ENCODE peak calls at places on chromosome 1, in four cellular contexts. One of them, this sample, is unnamed.

GRCh38 chr1:228979325-228979699 is 244.0 kb downstream of the RHOU start:
- DNase-seq in endothelial cell of umbilical vein: no peak
- DNase-seq in dorsolateral prefrontal cortex: no peak
- DNase-seq in lung: no peak
- DNase-seq in this sample: no peak

GRCh38 chr1:227666286-227666685 is 68.8 kb downstream of the JMJD4 start:
- DNase-seq in endothelial cell of umbilical vein: no peak
- DNase-seq in dorsolateral prefrontal cortex: no peak
- DNase-seq in lung: no peak
- DNase-seq in this sample: no peak

GRCh38 chr1:84944767-84945486 is 51.9 kb upstream of the LPAR3 start:
- DNase-seq in endothelial cell of umbilical vein: peak
- DNase-seq in dorsolateral prefrontal cortex: peak
- DNase-seq in lung: peak
- DNase-seq in this sample: peak

GRCh38 chr1:94117250-94117851 is 3.6 kb downstream of the ABCA4 start:
- DNase-seq in endothelial cell of umbilical vein: no peak
- DNase-seq in dorsolateral prefrontal cortex: no peak
- DNase-seq in lung: no peak
- DNase-seq in this sample: no peak

GRCh38 chr1:1088036-1088800 is 14.1 kb upstream of the RNF223 start:
- DNase-seq in endothelial cell of umbilical vein: no peak
- DNase-seq in dorsolateral prefrontal cortex: peak
- DNase-seq in lung: no peak
- DNase-seq in this sample: no peak

GRCh38 chr1:54247858-54248257 is 47.9 kb downstream of the MRPL37 start:
- DNase-seq in endothelial cell of umbilical vein: no peak
- DNase-seq in dorsolateral prefrontal cortex: no peak
- DNase-seq in lung: no peak
- DNase-seq in this sample: no peak

GRCh38 chr1:63611231-63611630 is 18.0 kb downstream of the PGM1 start:
- DNase-seq in endothelial cell of umbilical vein: no peak
- DNase-seq in dorsolateral prefrontal cortex: no peak
- DNase-seq in lung: no peak
- DNase-seq in this sample: no peak

GRCh38 chr1:20210736-20211405 is 24.6 kb upstream of the PLA2G2C start:
- DNase-seq in endothelial cell of umbilical vein: no peak
- DNase-seq in dorsolateral prefrontal cortex: no peak
- DNase-seq in lung: no peak
- DNase-seq in this sample: no peak

GRCh38 chr1:37765937-37766664 is 1.2 kb upstream of the EPHA10 start:
- DNase-seq in endothelial cell of umbilical vein: no peak
- DNase-seq in dorsolateral prefrontal cortex: peak
- DNase-seq in lung: no peak
- DNase-seq in this sample: no peak

GRCh38 chr1:7440154-7440553 is 330.9 kb upstream of the VAMP3 start:
- DNase-seq in endothelial cell of umbilical vein: no peak
- DNase-seq in dorsolateral prefrontal cortex: no peak
- DNase-seq in lung: no peak
- DNase-seq in this sample: no peak

GRCh38 chr1:109783436-109783835 is 19.7 kb upstream of the EPS8L3 start:
- DNase-seq in endothelial cell of umbilical vein: peak
- DNase-seq in dorsolateral prefrontal cortex: no peak
- DNase-seq in lung: no peak
- DNase-seq in this sample: no peak

GRCh38 chr1:23169727-23170335 is 1.2 kb upstream of the LUZP1 start:
- DNase-seq in endothelial cell of umbilical vein: peak
- DNase-seq in dorsolateral prefrontal cortex: peak
- DNase-seq in lung: peak
- DNase-seq in this sample: peak

GRCh38 chr1:193625255-193625654 is 438.8 kb upstream of the B3GALT2 start:
- DNase-seq in endothelial cell of umbilical vein: no peak
- DNase-seq in dorsolateral prefrontal cortex: no peak
- DNase-seq in lung: no peak
- DNase-seq in this sample: no peak

GRCh38 chr1:169163059-169163458 is 56.6 kb downstream of the ATP1B1 start:
- DNase-seq in endothelial cell of umbilical vein: no peak
- DNase-seq in dorsolateral prefrontal cortex: no peak
- DNase-seq in lung: no peak
- DNase-seq in this sample: no peak

GRCh38 chr1:201466492-201466891 is 2.5 kb downstream of the PHLDA3 start:
- DNase-seq in endothelial cell of umbilical vein: no peak
- DNase-seq in dorsolateral prefrontal cortex: no peak
- DNase-seq in lung: no peak
- DNase-seq in this sample: no peak

GRCh38 chr1:47219590-47220220 is 12.3 kb downstream of the TAL1 start:
- DNase-seq in endothelial cell of umbilical vein: no peak
- DNase-seq in dorsolateral prefrontal cortex: no peak
- DNase-seq in lung: no peak
- DNase-seq in this sample: no peak

GRCh38 chr1:89821322-89822108 is 683 bp downstream of the LRRC8D start:
- DNase-seq in endothelial cell of umbilical vein: peak
- DNase-seq in dorsolateral prefrontal cortex: peak
- DNase-seq in lung: peak
- DNase-seq in this sample: no peak

GRCh38 chr1:145859491-145860159 is 744 bp upstream of the PIAS3 start:
- DNase-seq in endothelial cell of umbilical vein: peak
- DNase-seq in dorsolateral prefrontal cortex: peak
- DNase-seq in lung: peak
- DNase-seq in this sample: no peak

GRCh38 chr1:48036693-48037386 is 39.7 kb upstream of the TRABD2B start:
- DNase-seq in endothelial cell of umbilical vein: no peak
- DNase-seq in dorsolateral prefrontal cortex: no peak
- DNase-seq in lung: no peak
- DNase-seq in this sample: no peak

GRCh38 chr1:172826096-172826741 is 167.3 kb downstream of the FASLG start:
- DNase-seq in endothelial cell of umbilical vein: peak
- DNase-seq in dorsolateral prefrontal cortex: no peak
- DNase-seq in lung: no peak
- DNase-seq in this sample: peak

GRCh38 chr1:152777510-152778137 is 2.7 kb downstream of the LCE1F start:
- DNase-seq in endothelial cell of umbilical vein: no peak
- DNase-seq in dorsolateral prefrontal cortex: no peak
- DNase-seq in lung: no peak
- DNase-seq in this sample: no peak

GRCh38 chr1:15757575-15758401 is 807 bp upstream of the FBLIM1 start:
- DNase-seq in endothelial cell of umbilical vein: peak
- DNase-seq in dorsolateral prefrontal cortex: no peak
- DNase-seq in lung: no peak
- DNase-seq in this sample: no peak

GRCh38 chr1:84619383-84620093 is 45.3 kb upstream of the CTBS start:
- DNase-seq in endothelial cell of umbilical vein: peak
- DNase-seq in dorsolateral prefrontal cortex: no peak
- DNase-seq in lung: no peak
- DNase-seq in this sample: no peak

GRCh38 chr1:6353948-6354658 is 39.5 kb downstream of the ACOT7 start:
- DNase-seq in endothelial cell of umbilical vein: no peak
- DNase-seq in dorsolateral prefrontal cortex: no peak
- DNase-seq in lung: peak
- DNase-seq in this sample: no peak

GRCh38 chr1:13543927-13544556 is 30.2 kb upstream of the LRRC38 start:
- DNase-seq in endothelial cell of umbilical vein: no peak
- DNase-seq in dorsolateral prefrontal cortex: peak
- DNase-seq in lung: peak
- DNase-seq in this sample: no peak

GRCh38 chr1:179821524-179821923 is 56.1 kb downstream of the TOR1AIP2 start:
- DNase-seq in endothelial cell of umbilical vein: no peak
- DNase-seq in dorsolateral prefrontal cortex: no peak
- DNase-seq in lung: no peak
- DNase-seq in this sample: no peak

GRCh38 chr1:82894635-82895034 is 1093.9 kb downstream of the ADGRL2 start:
- DNase-seq in endothelial cell of umbilical vein: no peak
- DNase-seq in dorsolateral prefrontal cortex: no peak
- DNase-seq in lung: no peak
- DNase-seq in this sample: no peak

GRCh38 chr1:184755226-184756065 is 788 bp upstream of the EDEM3 start:
- DNase-seq in endothelial cell of umbilical vein: no peak
- DNase-seq in dorsolateral prefrontal cortex: no peak
- DNase-seq in lung: no peak
- DNase-seq in this sample: no peak

GRCh38 chr1:184753093-184753492 is 1.6 kb downstream of the EDEM3 start:
- DNase-seq in endothelial cell of umbilical vein: no peak
- DNase-seq in dorsolateral prefrontal cortex: no peak
- DNase-seq in lung: no peak
- DNase-seq in this sample: no peak

GRCh38 chr1:184754479-184755225 is at the start of gene EDEM3:
- DNase-seq in endothelial cell of umbilical vein: peak
- DNase-seq in dorsolateral prefrontal cortex: peak
- DNase-seq in lung: peak
- DNase-seq in this sample: peak

GRCh38 chr1:184753608-184754478 is 815 bp downstream of the EDEM3 start:
- DNase-seq in endothelial cell of umbilical vein: peak
- DNase-seq in dorsolateral prefrontal cortex: no peak
- DNase-seq in lung: no peak
- DNase-seq in this sample: no peak

GRCh38 chr1:184752656-184753055 is 2.0 kb downstream of the EDEM3 start:
- DNase-seq in endothelial cell of umbilical vein: no peak
- DNase-seq in dorsolateral prefrontal cortex: no peak
- DNase-seq in lung: no peak
- DNase-seq in this sample: no peak
- H3K4me3 ChIP-seq in endothelial cell of umbilical vein: no peak
- H3K4me3 ChIP-seq in dorsolateral prefrontal cortex: no peak
- H3K4me3 ChIP-seq in lung: no peak
- H3K4me3 ChIP-seq in this sample: no peak

DNA sequence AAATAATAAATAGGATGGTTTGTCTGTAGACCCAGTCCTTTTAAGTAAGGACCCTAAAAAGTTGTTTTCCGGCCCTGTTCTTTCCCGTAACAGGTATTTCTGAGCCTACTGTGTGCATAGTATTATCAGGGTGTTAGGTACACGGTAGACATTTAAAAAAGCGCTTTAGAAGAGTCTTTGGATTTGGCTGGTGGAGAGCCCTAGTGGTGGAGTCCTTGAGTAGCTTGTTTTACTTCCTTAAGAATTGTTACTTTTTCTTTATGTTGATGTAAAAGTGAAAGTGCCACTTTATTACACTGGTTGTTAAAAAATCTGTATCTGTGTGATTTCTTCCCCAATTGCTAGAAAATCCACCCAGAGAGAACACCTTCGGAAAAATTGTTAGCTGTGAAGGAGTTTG is 36.8 kb downstream of the SMYD2 start:
- DNase-seq in endothelial cell of umbilical vein: no peak
- DNase-seq in dorsolateral prefrontal cortex: no peak
- DNase-seq in lung: no peak
- DNase-seq in this sample: no peak
- TF ChIP-seq CTCF in endothelial cell of umbilical vein: no peak
- TF ChIP-seq CTCF in dorsolateral prefrontal cortex: no peak
- TF ChIP-seq CTCF in lung: no peak
- TF ChIP-seq CTCF in this sample: no peak

GRCh38 chr1:43435146-43436145 is 18.3 kb downstream of the HYI start:
- DNase-seq in endothelial cell of umbilical vein: no peak
- DNase-seq in dorsolateral prefrontal cortex: peak
- DNase-seq in lung: no peak
- DNase-seq in this sample: no peak
- H3K4me3 ChIP-seq in endothelial cell of umbilical vein: no peak
- H3K4me3 ChIP-seq in dorsolateral prefrontal cortex: no peak
- H3K4me3 ChIP-seq in lung: no peak
- H3K4me3 ChIP-seq in this sample: no peak

DNA sequence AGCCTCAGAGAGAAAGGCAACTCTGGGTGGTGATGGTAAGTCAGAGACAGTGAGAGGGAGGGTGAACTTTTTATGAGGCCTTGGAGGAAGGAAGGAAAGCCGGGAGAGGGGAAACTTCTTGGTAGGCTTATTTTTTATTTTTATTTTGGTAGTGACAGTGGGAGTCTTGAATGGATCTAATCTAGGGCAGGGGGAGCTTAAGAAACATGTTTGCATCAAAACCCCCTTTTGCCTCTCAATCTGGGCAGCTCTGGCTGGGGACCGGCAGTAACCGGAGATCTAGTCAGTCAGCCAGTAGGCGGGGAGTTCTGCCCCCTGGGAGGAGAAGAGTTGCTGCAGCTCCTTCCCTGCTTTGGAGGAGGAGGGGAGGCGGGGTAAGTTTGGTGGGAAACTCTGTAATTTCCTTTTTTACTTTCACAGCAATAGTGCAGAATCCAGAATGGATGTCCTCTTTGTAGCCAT is at the start of gene C1orf54:
- DNase-seq in endothelial cell of umbilical vein: peak
- DNase-seq in dorsolateral prefrontal cortex: no peak
- DNase-seq in lung: no peak
- DNase-seq in this sample: no peak
- TF ChIP-seq CTCF in endothelial cell of umbilical vein: no peak
- TF ChIP-seq CTCF in dorsolateral prefrontal cortex: no peak
- TF ChIP-seq CTCF in lung: no peak
- TF ChIP-seq CTCF in this sample: peak

DNA sequence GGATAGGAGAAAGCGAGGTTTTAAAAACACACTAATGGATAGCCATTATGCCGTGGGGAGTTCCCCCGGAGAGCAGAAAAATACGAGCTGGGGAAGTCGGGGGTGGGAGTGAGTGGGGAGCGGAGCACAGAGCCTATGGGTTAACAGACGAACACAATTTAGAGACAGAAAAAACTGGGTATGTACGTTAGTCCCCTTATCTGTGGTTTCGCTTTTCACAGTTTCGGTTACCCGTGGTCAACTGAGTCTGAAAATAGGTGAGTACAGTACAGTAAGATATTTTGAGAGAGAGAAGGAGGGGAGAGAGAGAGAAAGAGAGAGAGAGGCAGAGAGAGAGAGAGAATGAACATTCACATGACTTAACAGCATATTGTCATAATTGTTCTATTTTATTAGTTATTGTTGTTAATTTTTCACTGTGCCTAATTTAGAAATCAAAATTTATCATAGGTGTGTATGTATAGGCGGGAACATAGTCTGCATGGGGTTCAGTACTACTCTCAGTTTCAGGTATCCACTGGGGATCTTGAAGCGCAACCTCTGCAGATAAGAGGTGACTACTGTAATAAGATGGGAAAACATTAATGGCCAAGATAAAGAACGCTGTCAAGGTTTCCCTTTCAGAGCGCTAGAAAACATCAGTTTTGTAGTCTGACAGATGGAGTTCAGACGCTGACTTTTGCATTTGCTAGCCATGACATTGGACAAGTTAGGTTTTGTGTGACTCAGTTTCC is 125.6 kb upstream of the LMO4 start:
- DNase-seq in endothelial cell of umbilical vein: no peak
- DNase-seq in dorsolateral prefrontal cortex: no peak
- DNase-seq in lung: no peak
- DNase-seq in this sample: no peak
- H3K4me3 ChIP-seq in endothelial cell of umbilical vein: no peak
- H3K4me3 ChIP-seq in dorsolateral prefrontal cortex: no peak
- H3K4me3 ChIP-seq in lung: no peak
- H3K4me3 ChIP-seq in this sample: no peak

This sample was measured in AG04449.